ENCODE peak calls at places on chromosomes 13 and 19, in five cellular contexts. S, B, I, E and C are unnamed samples.

GRCh38 chr19:6730153-6730804 is 7.1 kb downstream of the GPR108 start:
- DNase-seq in E (peak; percentile 94), I (peak; percentile 91), S (no peak), B (peak; percentile 86), C (no peak)

GRCh38 chr19:55226788-55227187 is 1.8 kb downstream of the TMEM86B start:
- DNase-seq in S (no peak), B (no peak), E (no peak), I (no peak), C (no peak)

GRCh38 chr19:52603558-52604207 is 33.6 kb downstream of the ZNF701 start:
- DNase-seq in B (no peak), E (no peak), S (no peak), I (no peak), C (no peak)

GRCh38 chr13:114212096-114212495 is 22.6 kb upstream of the CDC16 start:
- DNase-seq in S (no peak), B (no peak), E (no peak), I (no peak), C (no peak)

GRCh38 chr19:21694171-21694906 is 73.0 kb downstream of the ZNF100 start:
- DNase-seq in E (no peak), B (no peak), I (no peak), S (no peak), C (no peak)

GRCh38 chr19:44072543-44073401 is 813 bp downstream of the ZNF284 start:
- DNase-seq in E (no peak), S (peak; percentile 8), B (no peak), I (no peak), C (no peak)

GRCh38 chr13:35978607-35979316 is 152.4 kb downstream of the DCLK1 start:
- DNase-seq in I (peak; percentile 72), S (peak; percentile 60), E (no peak), B (no peak), C (no peak)

GRCh38 chr19:7242601-7243258 is 51.5 kb downstream of the INSR start:
- DNase-seq in B (no peak), E (no peak), I (no peak), S (peak; percentile 14), C (no peak)

GRCh38 chr13:90238433-90238832 is 1109.1 kb upstream of the MIR17HG start:
- DNase-seq in E (no peak), S (no peak), B (no peak), I (no peak), C (no peak)

GRCh38 chr13:112447761-112448603 is 71.8 kb downstream of the SPACA7 start:
- DNase-seq in B (no peak), I (no peak), S (no peak), E (no peak), C (peak; percentile 59)

GRCh38 chr13:101522607-101523006 is 70.1 kb downstream of the ITGBL1 start:
- DNase-seq in E (no peak), B (no peak), I (no peak), S (no peak), C (no peak)

GRCh38 chr19:55086730-55087541 is 11.3 kb downstream of the EPS8L1 start:
- DNase-seq in S (no peak), E (peak; percentile 93), B (peak; percentile 95), I (peak; percentile 99), C (peak; percentile 90)

GRCh38 chr13:37929308-37929707 is 59.7 kb upstream of the TRPC4 start:
- DNase-seq in S (no peak), B (no peak), I (no peak), E (no peak), C (no peak)

GRCh38 chr19:38543807-38544568 is 73.8 kb downstream of the MAP4K1 start:
- DNase-seq in I (no peak), E (peak; percentile 42), S (no peak), B (peak; percentile 76), C (no peak)

GRCh38 chr19:57434386-57435061 is 601 bp upstream of the ZNF749 start:
- DNase-seq in S (no peak), E (no peak), B (no peak), I (peak; percentile 49), C (no peak)

GRCh38 chr19:40995355-40995754 is 4.3 kb downstream of the CYP2B6 start:
- DNase-seq in S (no peak), I (no peak), B (no peak), E (no peak), C (no peak)

GRCh38 chr13:33868343-33868994 is 50.5 kb downstream of the RFC3 start:
- DNase-seq in B (no peak), I (no peak), S (no peak), E (no peak), C (no peak)

GRCh38 chr13:49932066-49932465 is 4.1 kb downstream of the SPRYD7 start:
- DNase-seq in E (no peak), B (no peak), I (no peak), S (no peak), C (no peak)

GRCh38 chr13:21670006-21670882 is 629 bp upstream of the FGF9 start:
- DNase-seq in B (peak; percentile 74), S (peak; percentile 22), E (peak; percentile 66), I (no peak), C (peak; percentile 90)

GRCh38 chr13:102700088-102701031 is 5.5 kb upstream of the METTL21C start:
- DNase-seq in S (no peak), B (no peak), E (no peak), I (no peak), C (no peak)

GRCh38 chr13:102697929-102698648 is 3.2 kb upstream of the METTL21C start:
- DNase-seq in B (no peak), I (no peak), E (no peak), S (no peak), C (no peak)

GRCh38 chr13:102701331-102701730 is 6.5 kb upstream of the METTL21C start:
- DNase-seq in E (no peak), I (no peak), B (no peak), S (no peak), C (no peak)

GRCh38 chr13:102698649-102698980 is 3.8 kb upstream of the METTL21C start:
- DNase-seq in S (no peak), I (no peak), E (no peak), B (no peak), C (no peak)

GRCh38 chr13:102699419-102699961 is 4.6 kb upstream of the METTL21C start:
- DNase-seq in B (no peak), S (no peak), I (no peak), E (no peak), C (no peak)
- H3K27ac ChIP-seq in B (no peak overlapping the region), S (no peak overlapping the region), I (no peak overlapping the region), E (no peak overlapping the region), C (no peak overlapping the region)

GRCh38 chr19:9885077-9885552 is 50.0 kb downstream of the PIN1 start:
- DNase-seq in I (no peak), B (no peak), S (no peak), E (no peak), C (no peak)
- TF ChIP-seq CTCF in I (peak; percentile 54), B (no peak), S (no peak), E (no peak), C (no peak)

GRCh38 chr19:15429825-15430467 is 11.2 kb upstream of the AKAP8L start:
- DNase-seq in E (no peak), S (no peak), B (no peak), I (no peak), C (peak; percentile 63)
- TF ChIP-seq POLR2AphosphoS5 in E (no peak), S (no peak), B (no peak), I (no peak), C (no peak)

DNA sequence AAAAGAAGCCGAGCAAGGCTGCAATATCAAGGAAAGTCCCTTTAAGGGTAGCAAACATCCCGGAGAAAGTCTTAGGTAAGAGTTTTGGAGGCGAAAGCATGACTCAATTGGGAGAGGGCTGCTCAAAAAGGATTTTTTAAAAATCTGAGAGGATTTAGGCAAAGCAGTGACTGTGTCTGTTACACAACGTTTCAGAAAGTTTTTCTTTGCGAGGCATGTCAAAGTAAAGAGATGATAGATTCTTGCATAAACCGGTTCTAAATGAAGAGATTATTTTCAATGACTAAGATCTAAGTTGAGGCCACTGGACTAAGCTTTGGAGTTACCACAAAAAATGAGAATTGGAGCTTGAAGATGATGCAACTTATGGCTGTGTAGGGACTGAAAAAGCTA is 43.7 kb upstream of the ENOX1 start:
- DNase-seq in E (no peak), I (no peak), S (no peak), B (no peak), C (no peak)
- H3K27ac ChIP-seq in E (no peak overlapping the region), I (no peak overlapping the region), S (no peak overlapping the region), B (no peak overlapping the region), C (no peak overlapping the region)

GRCh38 chr19:34134190-34135032 is 37.9 kb upstream of the LSM14A start:
- DNase-seq in E (peak; percentile 93), I (peak; percentile 96), S (peak; percentile 67), B (peak; percentile 93), C (peak; percentile 96)
- TF ChIP-seq CTCF in E (no peak), I (no peak), S (no peak), B (no peak), C (no peak)

DNA sequence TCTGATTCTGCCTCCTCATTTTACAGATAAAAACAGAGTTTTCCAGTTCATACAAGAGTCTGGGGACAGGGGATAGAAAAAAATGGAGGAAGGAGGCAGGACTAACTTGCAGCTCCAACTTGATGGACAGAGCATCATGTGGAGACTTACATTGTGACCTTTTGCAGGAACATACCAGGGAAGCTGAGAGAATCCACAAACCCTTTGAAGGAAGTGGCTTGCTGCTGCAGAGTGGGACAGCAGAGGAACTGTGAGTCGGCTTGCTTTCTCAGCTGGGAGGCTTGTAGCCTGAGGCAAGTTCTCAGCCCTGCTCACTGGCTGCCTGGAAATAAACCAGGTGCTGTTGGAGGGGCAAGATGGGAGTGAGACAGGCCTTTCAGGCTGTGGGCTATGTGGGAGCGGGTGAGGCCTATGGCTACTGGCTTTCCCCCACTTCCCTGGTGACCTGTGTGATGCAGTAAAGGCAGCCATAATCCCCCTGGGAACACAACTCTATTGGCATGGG is 614.4 kb downstream of the KCTD12 start:
- DNase-seq in I (no peak), E (no peak), B (no peak), S (no peak), C (no peak)
- TF ChIP-seq POLR2AphosphoS5 in I (no peak), E (no peak), B (no peak), S (no peak), C (no peak)

DNA sequence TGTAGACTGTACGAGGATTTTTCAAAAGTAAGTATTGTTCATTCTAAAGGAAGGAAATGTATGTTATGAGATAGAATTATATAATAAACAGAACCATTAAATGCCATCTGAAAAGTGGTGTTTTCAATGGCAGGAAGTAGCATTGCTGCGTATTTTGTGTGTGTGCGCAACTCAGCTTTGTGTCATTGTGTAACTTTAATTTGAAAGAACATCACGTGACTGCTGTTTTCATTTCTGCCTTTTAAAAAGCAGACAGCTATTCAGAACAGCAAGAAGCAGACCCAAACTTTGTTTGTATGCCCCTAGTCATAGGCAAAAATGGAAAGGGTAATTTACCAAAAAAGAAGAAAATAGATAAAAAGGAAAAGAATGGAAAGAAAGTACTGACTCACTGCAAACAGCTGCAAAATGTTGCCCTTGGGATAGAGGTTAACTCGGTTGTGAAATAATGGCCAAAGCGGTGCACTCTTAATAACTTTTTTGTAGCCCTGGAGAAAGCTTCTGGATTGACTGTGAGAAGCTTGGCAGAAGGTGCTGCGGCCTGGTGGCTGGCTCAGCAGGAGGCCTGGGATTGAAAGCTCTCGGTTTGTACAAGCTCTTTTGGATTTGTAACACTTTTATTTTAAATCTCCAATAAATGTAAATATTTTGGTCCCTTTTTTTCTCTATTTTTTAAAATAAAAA is 97.3 kb downstream of the GGACT start:
- DNase-seq in B (peak; percentile 82), I (no peak), E (no peak), S (no peak), C (no peak)
- H3K27ac ChIP-seq in B (no peak overlapping the region), I (no peak overlapping the region), E (no peak overlapping the region), S (no peak overlapping the region), C (peak overlapping the region; percentile 66)

GRCh38 chr19:33997690-33998089 is 174.6 kb upstream of the LSM14A start:
- DNase-seq in S (no peak), E (no peak), B (no peak), I (no peak), C (no peak)
- TF ChIP-seq CTCF in S (no peak), E (no peak), B (no peak), I (no peak), C (peak; percentile 24)